ENCODE peak calls at places on chromosomes 13 and 19, in eight cellular contexts. A, Y, K, C, U, N, V and E are unnamed samples.

GRCh38 chr19:5039642-5040543 is 71.0 kb downstream of the KDM4B start:
- DNase-seq in A (no peak), Y (no peak), K (no peak), C (no peak), U (no peak), N (no peak), V (no peak), E (no peak)

GRCh38 chr13:113318956-113319355 is 21.9 kb downstream of the LAMP1 start:
- DNase-seq in A (no peak), Y (no peak), K (no peak), C (no peak), U (no peak), N (no peak), V (no peak), E (no peak)

GRCh38 chr13:94480672-94481145 is 1.2 kb upstream of the DCT start:
- DNase-seq in A (no peak), Y (peak), K (no peak), C (peak), U (no peak), N (no peak), V (peak), E (no peak)

GRCh38 chr13:78876915-78877549 is 218.1 kb upstream of the OBI1 start:
- DNase-seq in A (no peak), Y (no peak), K (no peak), C (no peak), U (no peak), N (no peak), V (no peak), E (no peak)

GRCh38 chr19:49497047-49497789 is 984 bp downstream of the RPS11 start:
- DNase-seq in A (no peak), Y (peak), K (peak), C (peak), U (peak), N (peak), V (peak), E (peak)

GRCh38 chr13:26037302-26037701 is 14.5 kb downstream of the SHISA2 start:
- DNase-seq in A (peak), Y (no peak), K (no peak), C (no peak), U (no peak), N (peak), V (peak), E (no peak)

GRCh38 chr19:292951-293350 is 1.7 kb upstream of the PLPP2 start:
- DNase-seq in A (no peak), Y (no peak), K (no peak), C (no peak), U (no peak), N (no peak), V (no peak), E (no peak)

GRCh38 chr13:39102981-39103490 is 64.8 kb downstream of the NHLRC3 start:
- DNase-seq in A (peak), Y (no peak), K (no peak), C (no peak), U (no peak), N (no peak), V (no peak), E (no peak)

GRCh38 chr19:35260694-35261304 is 8.0 kb upstream of the USF2 start:
- DNase-seq in A (no peak), Y (no peak), K (peak), C (no peak), U (no peak), N (peak), V (no peak), E (peak)

GRCh38 chr13:95784161-95784880 is 107.4 kb downstream of the DNAJC3 start:
- DNase-seq in A (no peak), Y (peak), K (peak), C (peak), U (no peak), N (no peak), V (peak), E (no peak)

GRCh38 chr19:474126-475078 is 13.6 kb upstream of the SHC2 start:
- DNase-seq in A (no peak), Y (no peak), K (peak), C (no peak), U (no peak), N (no peak), V (no peak), E (no peak)

GRCh38 chr19:50266896-50267295 is 62.3 kb downstream of the KCNC3 start:
- DNase-seq in A (peak), Y (no peak), K (no peak), C (no peak), U (no peak), N (no peak), V (no peak), E (peak)

GRCh38 chr19:34319785-34320184 is 45.2 kb upstream of the GPI start:
- DNase-seq in A (no peak), Y (peak), K (no peak), C (no peak), U (no peak), N (no peak), V (peak), E (no peak)

GRCh38 chr13:50230365-50230978 is 215.2 kb downstream of the KCNRG start:
- DNase-seq in A (no peak), Y (peak), K (no peak), C (peak), U (no peak), N (no peak), V (peak), E (no peak)

GRCh38 chr13:30881191-30881651 is 24.9 kb upstream of the MEDAG start:
- DNase-seq in A (no peak), Y (no peak), K (no peak), C (peak), U (no peak), N (no peak), V (no peak), E (no peak)

GRCh38 chr13:73173160-73173905 is 114.5 kb downstream of the KLF5 start:
- DNase-seq in A (no peak), Y (no peak), K (no peak), C (no peak), U (no peak), N (no peak), V (peak), E (no peak)

GRCh38 chr19:17920527-17920926 is 12.3 kb upstream of the CCDC124 start:
- DNase-seq in A (no peak), Y (no peak), K (no peak), C (no peak), U (no peak), N (no peak), V (no peak), E (no peak)